ENCODE peak calls at places on chromosome 1, in eight cellular contexts. R is upper lobe of left lung; H is astrocyte of the cerebellum; Y is M059J; J is GM18507; I is amygdala; W is CD8-positive, alpha-beta T cell; B is HTR-8/SVneo. X is an unnamed sample.
A peak's percentile ranks its signal among the peaks of the same experiment; 100 is the strongest.

GRCh38 chr1:212226467-212226866 is 58.7 kb upstream of the PPP2R5A start:
- DNase-seq in R (no peak), Y (no peak), B (no peak), W (no peak), I (no peak), H (no peak), J (no peak), X (no peak)

GRCh38 chr1:45007311-45007710 is 3.8 kb downstream of the HECTD3 start:
- DNase-seq in B (no peak), Y (no peak), J (no peak), I (no peak), W (no peak), R (peak; percentile 52), H (no peak), X (no peak)

GRCh38 chr1:229509576-229509975 is 1.4 kb upstream of the NUP133 start:
- DNase-seq in B (no peak), J (no peak), I (no peak), R (no peak), W (no peak), H (no peak), Y (no peak), X (no peak)

GRCh38 chr1:37234941-37235418 is 200.7 kb upstream of the GRIK3 start:
- DNase-seq in R (no peak), Y (no peak), I (no peak), J (no peak), B (no peak), H (no peak), W (no peak), X (peak; percentile 73)

GRCh38 chr1:117690230-117690629 is 84.4 kb downstream of the TENT5C start:
- DNase-seq in B (no peak), Y (no peak), J (no peak), I (no peak), H (no peak), R (no peak), W (no peak), X (no peak)

GRCh38 chr1:157776971-157777386 is at the start of gene FCRL2:
- DNase-seq in I (no peak), W (no peak), R (no peak), H (no peak), B (no peak), J (no peak), Y (no peak), X (no peak)

GRCh38 chr1:232290570-232290969 is 339.4 kb downstream of the SIPA1L2 start:
- DNase-seq in W (no peak), I (no peak), R (no peak), H (no peak), Y (no peak), B (no peak), J (no peak), X (no peak)

GRCh38 chr1:20281801-20282200 is 8.9 kb upstream of the VWA5B1 start:
- DNase-seq in R (no peak), Y (peak; percentile 60), H (no peak), B (peak; percentile 33), J (no peak), W (no peak), I (no peak), X (no peak)

GRCh38 chr1:160877221-160877620 is 7.8 kb downstream of the ITLN1 start:
- DNase-seq in Y (no peak), J (no peak), R (no peak), W (no peak), H (no peak), I (no peak), B (no peak), X (no peak)

GRCh38 chr1:156804026-156804425 is 12.6 kb downstream of the SH2D2A start:
- DNase-seq in W (no peak), J (no peak), H (no peak), B (no peak), R (no peak), Y (no peak), I (no peak), X (no peak)

GRCh38 chr1:217253985-217254384 is 376.9 kb downstream of the GPATCH2 start:
- DNase-seq in Y (no peak), J (no peak), H (no peak), I (no peak), W (no peak), R (no peak), B (no peak), X (no peak)

GRCh38 chr1:214496126-214496525 is 55.3 kb downstream of the PTPN14 start:
- DNase-seq in I (no peak), W (no peak), H (no peak), J (no peak), B (peak; percentile 38), R (no peak), Y (peak; percentile 71), X (no peak)

GRCh38 chr1:117231748-117232373 is 21.1 kb upstream of the VTCN1 start:
- DNase-seq in R (no peak), Y (peak; percentile 37), I (no peak), B (no peak), W (no peak), J (no peak), H (no peak), X (peak; percentile 33)

GRCh38 chr1:231590453-231591198 is 36.0 kb upstream of the DISC1 start:
- DNase-seq in W (no peak), Y (peak; percentile 69), I (no peak), B (peak; percentile 61), J (no peak), H (peak; percentile 49), R (no peak), X (no peak)

GRCh38 chr1:116375165-116375883 is 2.3 kb downstream of the ATP1A1 start:
- DNase-seq in I (no peak), J (no peak), H (no peak), B (no peak), W (no peak), R (no peak), Y (peak; percentile 43), X (no peak)

GRCh38 chr1:197557302-197557701 is 218.0 kb downstream of the DENND1B start:
- DNase-seq in H (no peak), W (no peak), B (no peak), Y (peak; percentile 55), J (no peak), I (no peak), R (no peak), X (no peak)

GRCh38 chr1:90144820-90145219 is 149.9 kb downstream of the ZNF326 start:
- DNase-seq in R (no peak), B (no peak), Y (no peak), J (no peak), I (no peak), H (no peak), W (no peak), X (no peak)

GRCh38 chr1:41661428-41662060 is 177.1 kb upstream of the EDN2 start:
- DNase-seq in J (no peak), Y (no peak), I (no peak), B (no peak), R (peak; percentile 88), W (peak; percentile 12), H (no peak), X (peak; percentile 58)

GRCh38 chr1:67211589-67212563 is 45.6 kb downstream of the IL23R start:
- DNase-seq in J (no peak), Y (peak; percentile 46), R (no peak), W (peak; percentile 24), H (no peak), I (no peak), B (no peak), X (peak; percentile 54)

GRCh38 chr1:85581138-85581801 is 709 bp downstream of the CCN1 start:
- DNase-seq in H (peak; percentile 53), W (no peak), I (no peak), Y (peak; percentile 79), J (no peak), R (peak; percentile 94), B (no peak), X (peak; percentile 72)

X was measured in NCI-H1417.